ENCODE peak calls at places on chromosomes 12 and 14, in seven cellular contexts. T is ovary, U is A549, G is heart left ventricle, V is body of pancreas, A is HCT116, C is transverse colon. E is an unnamed sample.

GRCh38 chr12:131604146-131604844 is 106.6 kb upstream of the SFSWAP start:
- DNase-seq in T (no peak), U (no peak), G (no peak), V (no peak), A (no peak), C (peak), E (no peak)

GRCh38 chr12:29241821-29242591 is 92.9 kb downstream of the FAR2 start:
- DNase-seq in T (no peak), U (no peak), G (peak), V (no peak), A (peak), C (peak), E (peak)

GRCh38 chr12:116690016-116690709 is 47.7 kb downstream of the SPRING1 start:
- DNase-seq in T (no peak), U (no peak), G (no peak), V (no peak), A (no peak), C (no peak), E (no peak)

GRCh38 chr14:86790408-86791364 is 1202.3 kb downstream of the GALC start:
- DNase-seq in T (no peak), U (no peak), G (no peak), V (no peak), A (no peak), C (no peak), E (no peak)

GRCh38 chr14:67853207-67853606 is 33.6 kb downstream of the RAD51B start:
- DNase-seq in T (no peak), U (no peak), G (no peak), V (no peak), A (no peak), C (no peak), E (no peak)

GRCh38 chr12:26809611-26810298 is 23.2 kb downstream of the ITPR2 start:
- DNase-seq in T (no peak), U (no peak), G (no peak), V (no peak), A (no peak), C (no peak), E (no peak)

GRCh38 chr12:103840399-103840880 is 594 bp downstream of the NT5DC3 start:
- DNase-seq in T (peak), U (peak), G (peak), V (no peak), A (no peak), C (peak), E (peak)

GRCh38 chr14:100874411-100875091 is 29.0 kb downstream of the RTL1 start:
- DNase-seq in T (no peak), U (no peak), G (peak), V (no peak), A (no peak), C (no peak), E (no peak)

GRCh38 chr14:99191663-99192621 is 80.1 kb downstream of the BCL11B start:
- DNase-seq in T (peak), U (no peak), G (peak), V (peak), A (no peak), C (peak), E (no peak)

GRCh38 chr12:33313476-33313875 is 126.1 kb downstream of the SYT10 start:
- DNase-seq in T (no peak), U (no peak), G (no peak), V (no peak), A (no peak), C (no peak), E (no peak)

GRCh38 chr12:92143280-92143679 is 2.4 kb downstream of the BTG1 start:
- DNase-seq in T (no peak), U (no peak), G (no peak), V (no peak), A (no peak), C (no peak), E (no peak)

GRCh38 chr14:89339579-89339978 is 77.5 kb downstream of the FOXN3 start:
- DNase-seq in T (no peak), U (no peak), G (no peak), V (no peak), A (no peak), C (no peak), E (no peak)

GRCh38 chr12:114411081-114411836 is 5.3 kb upstream of the TBX5 start:
- DNase-seq in T (no peak), U (no peak), G (no peak), V (no peak), A (no peak), C (no peak), E (no peak)

GRCh38 chr14:104352493-104353220 is 214.3 kb downstream of the KIF26A start:
- DNase-seq in T (no peak), U (no peak), G (no peak), V (no peak), A (no peak), C (no peak), E (peak)

GRCh38 chr14:102028733-102029132 is 58.1 kb downstream of the HSP90AA1 start:
- DNase-seq in T (no peak), U (no peak), G (no peak), V (no peak), A (no peak), C (peak), E (no peak)

GRCh38 chr12:42780671-42781070 is 191.1 kb upstream of the PRICKLE1 start:
- DNase-seq in T (no peak), U (no peak), G (no peak), V (no peak), A (no peak), C (no peak), E (no peak)

GRCh38 chr12:53299454-53300180 is at the start of gene MYG1:
- DNase-seq in T (peak), U (peak), G (peak), V (peak), A (peak), C (peak), E (peak)

GRCh38 chr14:92962031-92962830 is 39.3 kb downstream of the CHGA start:
- DNase-seq in T (no peak), U (no peak), G (no peak), V (no peak), A (no peak), C (no peak), E (no peak)

GRCh38 chr12:88142610-88142991 is 494 bp downstream of the TMTC3 start:
- DNase-seq in T (no peak), U (peak), G (peak), V (peak), A (no peak), C (peak), E (peak)

GRCh38 chr14:55780156-55780946 is 200.3 kb downstream of the KTN1 start:
- DNase-seq in T (no peak), U (peak), G (peak), V (peak), A (no peak), C (no peak), E (peak)
- TF ChIP-seq POLR2A in T (no peak), U (no peak), G (no peak), V (peak), A (no peak), C (no peak), E (no peak)

GRCh38 chr12:108722992-108723766 is 8.1 kb downstream of the CORO1C start:
- DNase-seq in T (no peak), U (peak), G (no peak), V (no peak), A (no peak), C (no peak), E (no peak)
- H3K27ac ChIP-seq in T (no peak), U (peak), G (no peak), V (peak), A (no peak), C (peak), E (peak)

DNA sequence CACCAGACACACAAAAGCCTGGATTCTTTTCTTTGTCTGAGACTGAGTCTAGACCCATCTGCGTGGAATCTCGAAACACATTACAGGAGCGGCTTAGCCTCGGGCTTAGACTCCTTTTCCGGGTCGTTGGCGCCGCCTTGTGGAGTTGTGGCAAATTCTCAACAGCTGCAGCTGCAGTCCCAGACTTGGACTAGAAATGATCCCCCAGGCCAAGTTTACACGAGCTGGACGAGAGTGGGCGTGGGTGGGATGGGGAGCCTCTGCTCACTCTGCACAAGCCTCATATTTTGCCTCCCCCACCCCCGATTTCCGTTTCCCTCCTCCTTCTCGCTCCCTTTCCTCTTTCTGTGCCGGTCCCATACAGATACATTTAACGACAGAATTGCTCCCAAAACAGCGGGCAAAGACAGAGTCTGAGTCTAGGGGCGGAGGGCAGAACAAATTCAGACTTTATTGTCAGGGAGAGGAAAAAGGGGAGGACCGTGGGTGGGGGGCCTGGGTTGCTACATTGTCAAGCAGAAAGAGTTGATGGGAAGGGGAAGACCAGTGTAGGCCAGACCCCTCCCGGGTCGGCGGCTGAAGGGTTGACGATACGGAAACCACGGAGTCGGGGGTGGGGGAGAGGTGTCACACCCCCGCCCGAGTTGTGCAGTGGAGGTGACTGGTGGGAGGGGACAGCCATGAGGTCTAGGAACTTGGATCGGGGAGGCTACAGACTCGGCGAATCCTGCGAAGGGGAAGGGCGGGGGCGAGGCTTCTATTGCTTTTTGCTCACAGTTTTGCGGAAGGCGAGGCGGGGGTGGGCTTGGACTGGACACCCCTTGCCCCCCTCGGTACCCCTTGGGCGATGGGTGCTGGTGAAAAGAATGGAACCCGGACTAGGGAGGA is 4.7 kb upstream of the GPR84 start:
- DNase-seq in T (peak), U (peak), G (peak), V (peak), A (peak), C (peak), E (peak)
- TF ChIP-seq POLR2A in T (no peak), U (no peak), G (no peak), V (no peak), A (no peak), C (no peak), E (no peak)

DNA sequence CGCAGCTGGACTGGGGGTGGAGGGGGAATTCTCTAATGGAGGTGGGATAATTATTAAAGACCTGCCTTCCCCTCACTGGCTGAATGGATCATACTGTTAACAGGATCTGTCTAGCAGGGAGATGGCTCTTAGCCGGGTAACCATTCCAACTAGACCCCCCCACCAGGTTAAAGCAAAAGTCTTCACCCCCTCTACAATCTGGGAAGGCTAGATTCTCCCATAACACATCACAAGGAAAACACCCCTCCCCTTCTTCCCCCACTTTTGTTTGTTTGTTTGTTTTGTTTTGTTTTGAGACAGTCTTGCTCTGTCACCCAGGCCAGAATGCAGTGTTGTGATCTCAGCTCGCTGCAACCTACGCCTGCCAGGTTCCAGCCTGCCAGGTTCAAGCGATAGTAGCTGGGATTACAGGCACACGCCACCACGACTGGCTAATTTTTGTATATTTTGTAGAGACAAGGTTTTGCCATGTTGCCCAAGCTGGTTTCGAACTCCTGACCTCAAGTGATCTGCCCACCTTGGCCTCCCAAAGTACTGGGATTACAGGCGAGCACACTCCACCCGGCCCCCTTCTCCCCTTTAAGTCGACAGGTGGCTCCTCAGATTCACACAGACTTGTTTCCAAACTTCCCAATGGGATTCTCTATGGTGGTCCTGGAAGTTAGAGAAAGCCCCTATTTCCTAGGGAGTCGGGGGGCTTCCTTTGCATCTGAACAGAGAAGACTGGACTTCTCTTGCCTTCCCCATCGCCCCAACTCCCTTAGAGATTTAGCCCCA is 3.5 kb upstream of the BAZ2A start:
- DNase-seq in T (no peak), U (no peak), G (no peak), V (no peak), A (no peak), C (no peak), E (no peak)
- H3K27ac ChIP-seq in T (peak), U (peak), G (peak), V (peak), A (peak), C (peak), E (peak)

GRCh38 chr12:89708793-89709156 is at the start of gene ATP2B1:
- DNase-seq in T (peak), U (peak), G (peak), V (peak), A (peak), C (peak), E (peak)
- TF ChIP-seq POLR2A in T (peak), U (no peak), G (peak), V (no peak), A (no peak), C (no peak), E (peak)

E was measured in gastrocnemius medialis.